ENCODE peak calls at places on chromosomes 1 and 21, in nine cellular contexts. R, W, M, J, D, O, C, P and B are unnamed samples.

GRCh38 chr1:157457279-157457678 is 95.0 kb downstream of the FCRL5 start:
- DNase-seq in J (no peak), P (no peak), W (no peak), R (no peak), D (no peak), M (no peak), O (no peak), C (no peak), B (no peak)

GRCh38 chr1:183093821-183094287 is 70.6 kb downstream of the LAMC1 start:
- DNase-seq in J (no peak), D (no peak), C (no peak), R (peak; percentile 24), M (peak; percentile 68), P (peak; percentile 43), W (no peak), O (no peak), B (no peak)

GRCh38 chr1:24309762-24310485 is 9.2 kb upstream of the GRHL3 start:
- DNase-seq in W (no peak), C (no peak), D (no peak), P (peak; percentile 45), J (no peak), R (no peak), M (no peak), O (no peak), B (no peak)

GRCh38 chr1:235442788-235443429 is 61.3 kb downstream of the B3GALNT2 start:
- DNase-seq in O (no peak), R (peak; percentile 15), D (no peak), C (no peak), M (no peak), J (no peak), W (no peak), P (peak; percentile 48), B (peak; percentile 41)

GRCh38 chr1:203499643-203500278 is 5.8 kb downstream of the OPTC start:
- DNase-seq in J (no peak), R (no peak), W (no peak), O (no peak), C (no peak), D (no peak), M (no peak), P (no peak), B (no peak)

GRCh38 chr1:67489643-67490042 is 59.4 kb upstream of the SERBP1 start:
- DNase-seq in P (no peak), O (no peak), W (no peak), J (no peak), M (no peak), D (peak; percentile 36), C (no peak), R (peak; percentile 13), B (peak; percentile 27)

GRCh38 chr1:46370214-46370633 is 23.9 kb upstream of the FAAH start:
- DNase-seq in J (no peak), P (no peak), O (no peak), C (no peak), D (no peak), M (no peak), W (no peak), R (no peak), B (peak; percentile 67)

GRCh38 chr1:223212441-223212840 is 69.4 kb upstream of the TLR5 start:
- DNase-seq in D (no peak), J (no peak), R (no peak), P (no peak), O (no peak), M (no peak), C (no peak), W (no peak), B (no peak)

GRCh38 chr1:109151146-109151545 is 37.2 kb downstream of the ELAPOR1 start:
- DNase-seq in R (peak; percentile 2), P (peak; percentile 60), W (peak; percentile 35), M (peak; percentile 27), O (no peak), C (no peak), J (peak; percentile 51), D (peak; percentile 49), B (no peak)

GRCh38 chr1:43831866-43832654 is 101.5 kb upstream of the ARTN start:
- DNase-seq in P (no peak), R (no peak), M (no peak), W (no peak), O (no peak), J (no peak), D (no peak), C (no peak), B (peak; percentile 66)

GRCh38 chr1:84724128-84724860 is 34.0 kb upstream of the SSX2IP start:
- DNase-seq in O (no peak), R (peak; percentile 51), P (no peak), J (peak; percentile 65), D (peak; percentile 17), W (no peak), C (no peak), M (no peak), B (peak; percentile 28)

GRCh38 chr1:208194944-208195343 is 49.2 kb downstream of the PLXNA2 start:
- DNase-seq in D (no peak), P (no peak), R (no peak), W (no peak), C (no peak), O (no peak), J (no peak), M (no peak), B (no peak)
- TF ChIP-seq POLR2A in D (no peak), P (no peak), R (no peak), W (no peak), C (no peak), O (no peak), J (no peak), M (no peak), B (no peak)

GRCh38 chr21:42414553-42414927 is 10.8 kb downstream of the UBASH3A start:
- DNase-seq in O (no peak), R (no peak), W (no peak), D (no peak), C (no peak), P (no peak), J (no peak), M (no peak), B (no peak)

GRCh38 chr21:42414066-42414465 is 10.4 kb downstream of the UBASH3A start:
- DNase-seq in P (no peak), J (no peak), M (no peak), R (no peak), W (no peak), C (no peak), O (no peak), D (no peak), B (no peak)

GRCh38 chr21:42413500-42413899 is 9.8 kb downstream of the UBASH3A start:
- DNase-seq in J (no peak), C (no peak), D (no peak), M (no peak), R (no peak), W (no peak), P (no peak), O (no peak), B (no peak)

GRCh38 chr21:42413093-42413492 is 9.4 kb downstream of the UBASH3A start:
- DNase-seq in J (no peak), O (no peak), R (no peak), P (no peak), D (no peak), W (no peak), C (no peak), M (no peak), B (no peak)

GRCh38 chr21:42414928-42415769 is 11.4 kb downstream of the UBASH3A start:
- DNase-seq in R (peak; percentile 63), P (peak; percentile 68), W (peak; percentile 40), C (no peak), O (no peak), M (no peak), J (peak; percentile 37), D (no peak), B (peak; percentile 72)
- TF ChIP-seq POLR2A in R (no peak), P (no peak), W (no peak), C (no peak), O (no peak), M (no peak), J (no peak), D (no peak), B (no peak)

DNA sequence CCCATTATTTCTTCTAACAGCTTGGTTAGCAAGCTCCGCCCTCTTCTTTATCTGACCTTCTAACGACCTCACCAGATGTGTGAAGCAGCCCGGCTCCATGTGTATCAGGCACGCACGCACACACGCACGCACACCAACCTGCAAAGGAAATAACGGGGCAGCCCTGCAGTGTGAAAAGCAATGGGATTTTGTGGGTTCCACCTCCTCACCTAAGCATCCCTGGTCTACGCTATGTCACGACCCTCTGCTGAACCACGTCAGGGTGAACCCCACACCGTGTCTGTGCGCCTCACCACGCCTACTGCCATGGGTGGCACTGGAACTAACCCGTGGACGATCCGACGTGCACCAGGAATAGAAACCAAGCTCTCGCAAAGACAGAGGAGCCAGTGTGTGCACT is 10.4 kb downstream of the SSU72 start:
- DNase-seq in C (no peak), W (no peak), R (no peak), P (no peak), M (no peak), O (no peak), J (no peak), D (no peak), B (no peak)
- TF ChIP-seq POLR2A in C (no peak), W (no peak), R (no peak), P (no peak), M (no peak), O (no peak), J (no peak), D (no peak), B (no peak)

DNA sequence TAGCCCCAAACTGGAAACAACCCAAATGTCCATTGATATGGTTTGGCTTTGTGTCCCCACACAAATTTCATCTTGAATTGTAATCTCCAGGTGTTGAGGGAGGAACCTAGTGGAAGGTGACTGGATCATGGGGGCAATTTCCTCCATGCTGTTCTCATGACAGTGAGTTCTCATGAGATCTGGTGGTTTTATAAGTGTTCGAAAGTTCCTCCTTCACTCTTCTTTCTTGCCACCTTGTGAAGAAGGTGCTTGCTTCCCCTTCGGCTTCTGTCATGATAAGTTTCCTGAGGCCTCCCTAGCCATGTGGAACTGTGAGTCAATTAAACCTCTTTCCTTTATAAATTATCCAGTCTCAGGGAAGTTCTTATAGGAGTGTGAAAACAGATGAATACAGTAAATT is 11.2 kb downstream of the UBE2G2 start:
- DNase-seq in J (no peak), D (no peak), C (no peak), R (no peak), M (no peak), O (no peak), P (no peak), W (no peak), B (no peak)
- TF ChIP-seq POLR2A in J (no peak), D (no peak), C (no peak), R (no peak), M (no peak), O (no peak), P (no peak), W (no peak), B (no peak)

GRCh38 chr1:102861247-102861646 is 247.1 kb downstream of the COL11A1 start:
- DNase-seq in O (no peak), R (no peak), J (no peak), C (no peak), M (no peak), D (no peak), P (no peak), W (no peak), B (no peak)
- TF ChIP-seq POLR2A in O (no peak), R (no peak), J (no peak), C (no peak), M (no peak), D (no peak), P (no peak), W (no peak), B (no peak)